ENCODE peak calls at places on chromosomes 12 and 14, in nine cellular contexts. C is HT1080, R is B cell, Q is Caco-2, S is AG08395, V is GM13976, T is AG04450, O is Daoy, F is stromal cell of bone marrow. I is an unnamed sample.

GRCh38 chr14:37329189-37330001 is 131.7 kb downstream of the MIPOL1 start:
- DNase-seq in C (no peak), R (no peak), Q (no peak), S (no peak), V (no peak), T (no peak), O (no peak), F (no peak), I (no peak)

GRCh38 chr14:24430143-24430681 is 458 bp downstream of the KHNYN start:
- DNase-seq in C (peak), R (peak), Q (no peak), S (peak), V (peak), T (no peak), O (peak), F (peak), I (peak)

GRCh38 chr14:47039336-47039735 is 387.8 kb upstream of the RPL10L start:
- DNase-seq in C (no peak), R (no peak), Q (no peak), S (no peak), V (no peak), T (no peak), O (no peak), F (no peak), I (no peak)

GRCh38 chr12:12788675-12789368 is 3.4 kb downstream of the APOLD1 start:
- DNase-seq in C (peak), R (peak), Q (peak), S (peak), V (peak), T (peak), O (peak), F (peak), I (no peak)

GRCh38 chr14:102849522-102850379 is 72.5 kb downstream of the TRAF3 start:
- DNase-seq in C (no peak), R (peak), Q (no peak), S (peak), V (no peak), T (no peak), O (no peak), F (no peak), I (no peak)

GRCh38 chr14:24889843-24890242 is 160.1 kb downstream of the STXBP6 start:
- DNase-seq in C (no peak), R (no peak), Q (no peak), S (peak), V (no peak), T (no peak), O (no peak), F (no peak), I (no peak)

GRCh38 chr12:17215754-17216153 is 609.8 kb upstream of the LMO3 start:
- DNase-seq in C (peak), R (no peak), Q (no peak), S (no peak), V (no peak), T (no peak), O (no peak), F (no peak), I (no peak)

GRCh38 chr14:95250126-95250824 is 69.4 kb downstream of the CLMN start:
- DNase-seq in C (no peak), R (no peak), Q (no peak), S (no peak), V (no peak), T (no peak), O (no peak), F (no peak), I (no peak)

GRCh38 chr12:123829561-123829960 is 67.5 kb downstream of the DNAH10 start:
- DNase-seq in C (peak), R (no peak), Q (no peak), S (no peak), V (no peak), T (no peak), O (peak), F (no peak), I (no peak)

GRCh38 chr12:107660861-107661415 is 24.7 kb upstream of the PWP1 start:
- DNase-seq in C (no peak), R (no peak), Q (no peak), S (no peak), V (no peak), T (no peak), O (no peak), F (no peak), I (no peak)